ENCODE peak calls at places on chromosomes 11 and 22, in four cellular contexts. One of them, this sample, is unnamed.

GRCh38 chr22:42662114-42663021 is 13.2 kb upstream of the CYB5R3 start:
- DNase-seq in posterior vena cava: peak
- DNase-seq in nucleus accumbens: peak
- DNase-seq in T-helper 1 cell: peak
- DNase-seq in this sample: peak

GRCh38 chr11:20397281-20397680 is 9.8 kb downstream of the PRMT3 start:
- DNase-seq in posterior vena cava: no peak
- DNase-seq in nucleus accumbens: no peak
- DNase-seq in T-helper 1 cell: peak
- DNase-seq in this sample: no peak

GRCh38 chr11:108788565-108789199 is 123.8 kb downstream of the DDX10 start:
- DNase-seq in posterior vena cava: no peak
- DNase-seq in nucleus accumbens: no peak
- DNase-seq in T-helper 1 cell: no peak
- DNase-seq in this sample: no peak

GRCh38 chr11:95776859-95777258 is 12.7 kb downstream of the FAM76B start:
- DNase-seq in posterior vena cava: no peak
- DNase-seq in nucleus accumbens: no peak
- DNase-seq in T-helper 1 cell: no peak
- DNase-seq in this sample: no peak

GRCh38 chr11:58628446-58628845 is 6.0 kb downstream of the CNTF start:
- DNase-seq in posterior vena cava: no peak
- DNase-seq in nucleus accumbens: no peak
- DNase-seq in T-helper 1 cell: no peak
- DNase-seq in this sample: no peak

GRCh38 chr22:39999144-39999757 is 4.5 kb downstream of the FAM83F start:
- DNase-seq in posterior vena cava: no peak
- DNase-seq in nucleus accumbens: no peak
- DNase-seq in T-helper 1 cell: no peak
- DNase-seq in this sample: no peak

GRCh38 chr11:126139541-126140091 is 71.8 kb downstream of the RPUSD4 start:
- DNase-seq in posterior vena cava: peak
- DNase-seq in nucleus accumbens: no peak
- DNase-seq in T-helper 1 cell: no peak
- DNase-seq in this sample: no peak

GRCh38 chr22:41217553-41218157 is 12.5 kb downstream of the L3MBTL2 start:
- DNase-seq in posterior vena cava: peak
- DNase-seq in nucleus accumbens: peak
- DNase-seq in T-helper 1 cell: no peak
- DNase-seq in this sample: peak

GRCh38 chr11:19597194-19597593 is 115.4 kb upstream of the NAV2 start:
- DNase-seq in posterior vena cava: no peak
- DNase-seq in nucleus accumbens: no peak
- DNase-seq in T-helper 1 cell: no peak
- DNase-seq in this sample: no peak

GRCh38 chr11:72643547-72643946 is 30.7 kb downstream of the PDE2A start:
- DNase-seq in posterior vena cava: no peak
- DNase-seq in nucleus accumbens: no peak
- DNase-seq in T-helper 1 cell: no peak
- DNase-seq in this sample: no peak